ENCODE peak calls at places on chromosome 14, in eight cellular contexts. One of them, this sample, is unnamed.

GRCh38 chr14:69797573-69798338 is 715 bp upstream of the SLC10A1 start:
- DNase-seq in stimulated activated CD8-positive, alpha-beta memory T cell treated with anti-CD3 and anti-CD28 coated beads, Interleukin-15, amount 100 ng/mL, for 24 hours: no peak
- DNase-seq in NCI-H1092 treated with DMSO at 0.1 percent for 48 hours: no peak
- DNase-seq in Ammon's horn: no peak
- DNase-seq in HCEC 1CT: no peak
- DNase-seq in HepG2: no peak
- DNase-seq in heart right ventricle: no peak
- DNase-seq in NCI-H460: no peak
- DNase-seq in this sample: no peak

GRCh38 chr14:99125616-99126431 is 146.2 kb downstream of the BCL11B start:
- DNase-seq in stimulated activated CD8-positive, alpha-beta memory T cell treated with anti-CD3 and anti-CD28 coated beads, Interleukin-15, amount 100 ng/mL, for 24 hours: no peak
- DNase-seq in NCI-H1092 treated with DMSO at 0.1 percent for 48 hours: peak
- DNase-seq in Ammon's horn: no peak
- DNase-seq in HCEC 1CT: no peak
- DNase-seq in HepG2: peak
- DNase-seq in heart right ventricle: no peak
- DNase-seq in NCI-H460: no peak
- DNase-seq in this sample: no peak

GRCh38 chr14:53461823-53462222 is 308.7 kb upstream of the DDHD1 start:
- DNase-seq in stimulated activated CD8-positive, alpha-beta memory T cell treated with anti-CD3 and anti-CD28 coated beads, Interleukin-15, amount 100 ng/mL, for 24 hours: no peak
- DNase-seq in NCI-H1092 treated with DMSO at 0.1 percent for 48 hours: no peak
- DNase-seq in Ammon's horn: no peak
- DNase-seq in HCEC 1CT: no peak
- DNase-seq in HepG2: no peak
- DNase-seq in heart right ventricle: no peak
- DNase-seq in NCI-H460: no peak
- DNase-seq in this sample: no peak

GRCh38 chr14:26794731-26795130 is 196.9 kb upstream of the NOVA1 start:
- DNase-seq in stimulated activated CD8-positive, alpha-beta memory T cell treated with anti-CD3 and anti-CD28 coated beads, Interleukin-15, amount 100 ng/mL, for 24 hours: no peak
- DNase-seq in NCI-H1092 treated with DMSO at 0.1 percent for 48 hours: no peak
- DNase-seq in Ammon's horn: no peak
- DNase-seq in HCEC 1CT: peak
- DNase-seq in HepG2: no peak
- DNase-seq in heart right ventricle: no peak
- DNase-seq in NCI-H460: no peak
- DNase-seq in this sample: no peak

GRCh38 chr14:50795909-50796308 is 35.1 kb downstream of the NIN start:
- DNase-seq in stimulated activated CD8-positive, alpha-beta memory T cell treated with anti-CD3 and anti-CD28 coated beads, Interleukin-15, amount 100 ng/mL, for 24 hours: no peak
- DNase-seq in NCI-H1092 treated with DMSO at 0.1 percent for 48 hours: no peak
- DNase-seq in Ammon's horn: no peak
- DNase-seq in HCEC 1CT: no peak
- DNase-seq in HepG2: no peak
- DNase-seq in heart right ventricle: no peak
- DNase-seq in NCI-H460: no peak
- DNase-seq in this sample: no peak

GRCh38 chr14:105090493-105091334 is 25.5 kb upstream of the GPR132 start:
- DNase-seq in stimulated activated CD8-positive, alpha-beta memory T cell treated with anti-CD3 and anti-CD28 coated beads, Interleukin-15, amount 100 ng/mL, for 24 hours: peak
- DNase-seq in NCI-H1092 treated with DMSO at 0.1 percent for 48 hours: peak
- DNase-seq in Ammon's horn: peak
- DNase-seq in HCEC 1CT: peak
- DNase-seq in HepG2: peak
- DNase-seq in heart right ventricle: peak
- DNase-seq in NCI-H460: peak
- DNase-seq in this sample: no peak

GRCh38 chr14:103529383-103530365 is 678 bp downstream of the TRMT61A start:
- DNase-seq in stimulated activated CD8-positive, alpha-beta memory T cell treated with anti-CD3 and anti-CD28 coated beads, Interleukin-15, amount 100 ng/mL, for 24 hours: no peak
- DNase-seq in NCI-H1092 treated with DMSO at 0.1 percent for 48 hours: no peak
- DNase-seq in Ammon's horn: no peak
- DNase-seq in HCEC 1CT: no peak
- DNase-seq in HepG2: no peak
- DNase-seq in heart right ventricle: no peak
- DNase-seq in NCI-H460: no peak
- DNase-seq in this sample: no peak

GRCh38 chr14:25953532-25954144 is 644.2 kb downstream of the NOVA1 start:
- DNase-seq in stimulated activated CD8-positive, alpha-beta memory T cell treated with anti-CD3 and anti-CD28 coated beads, Interleukin-15, amount 100 ng/mL, for 24 hours: no peak
- DNase-seq in NCI-H1092 treated with DMSO at 0.1 percent for 48 hours: no peak
- DNase-seq in Ammon's horn: no peak
- DNase-seq in HCEC 1CT: no peak
- DNase-seq in HepG2: no peak
- DNase-seq in heart right ventricle: no peak
- DNase-seq in NCI-H460: no peak
- DNase-seq in this sample: no peak

GRCh38 chr14:97005908-97006307 is 208.7 kb downstream of the VRK1 start:
- DNase-seq in stimulated activated CD8-positive, alpha-beta memory T cell treated with anti-CD3 and anti-CD28 coated beads, Interleukin-15, amount 100 ng/mL, for 24 hours: no peak
- DNase-seq in NCI-H1092 treated with DMSO at 0.1 percent for 48 hours: no peak
- DNase-seq in Ammon's horn: no peak
- DNase-seq in HCEC 1CT: no peak
- DNase-seq in HepG2: no peak
- DNase-seq in heart right ventricle: no peak
- DNase-seq in NCI-H460: no peak
- DNase-seq in this sample: no peak

GRCh38 chr14:75340921-75341320 is 62.3 kb downstream of the FOS start:
- DNase-seq in stimulated activated CD8-positive, alpha-beta memory T cell treated with anti-CD3 and anti-CD28 coated beads, Interleukin-15, amount 100 ng/mL, for 24 hours: no peak
- DNase-seq in NCI-H1092 treated with DMSO at 0.1 percent for 48 hours: no peak
- DNase-seq in Ammon's horn: peak
- DNase-seq in HCEC 1CT: no peak
- DNase-seq in HepG2: no peak
- DNase-seq in heart right ventricle: peak
- DNase-seq in NCI-H460: no peak
- DNase-seq in this sample: no peak

GRCh38 chr14:76926521-76927251 is 100.5 kb downstream of the LRRC74A start:
- DNase-seq in stimulated activated CD8-positive, alpha-beta memory T cell treated with anti-CD3 and anti-CD28 coated beads, Interleukin-15, amount 100 ng/mL, for 24 hours: no peak
- DNase-seq in NCI-H1092 treated with DMSO at 0.1 percent for 48 hours: peak
- DNase-seq in Ammon's horn: peak
- DNase-seq in HCEC 1CT: peak
- DNase-seq in HepG2: no peak
- DNase-seq in heart right ventricle: peak
- DNase-seq in NCI-H460: no peak
- DNase-seq in this sample: no peak

GRCh38 chr14:70333289-70333688 is 26.2 kb downstream of the COX16 start:
- DNase-seq in stimulated activated CD8-positive, alpha-beta memory T cell treated with anti-CD3 and anti-CD28 coated beads, Interleukin-15, amount 100 ng/mL, for 24 hours: no peak
- DNase-seq in NCI-H1092 treated with DMSO at 0.1 percent for 48 hours: no peak
- DNase-seq in Ammon's horn: no peak
- DNase-seq in HCEC 1CT: no peak
- DNase-seq in HepG2: no peak
- DNase-seq in heart right ventricle: no peak
- DNase-seq in NCI-H460: no peak
- DNase-seq in this sample: no peak

GRCh38 chr14:73058923-73059311 is 583 bp downstream of the RBM25 start:
- DNase-seq in stimulated activated CD8-positive, alpha-beta memory T cell treated with anti-CD3 and anti-CD28 coated beads, Interleukin-15, amount 100 ng/mL, for 24 hours: no peak
- DNase-seq in NCI-H1092 treated with DMSO at 0.1 percent for 48 hours: peak
- DNase-seq in Ammon's horn: peak
- DNase-seq in HCEC 1CT: peak
- DNase-seq in HepG2: peak
- DNase-seq in heart right ventricle: no peak
- DNase-seq in NCI-H460: peak
- DNase-seq in this sample: no peak

GRCh38 chr14:36227802-36228201 is 51.3 kb upstream of the PTCSC3 start:
- DNase-seq in stimulated activated CD8-positive, alpha-beta memory T cell treated with anti-CD3 and anti-CD28 coated beads, Interleukin-15, amount 100 ng/mL, for 24 hours: no peak
- DNase-seq in NCI-H1092 treated with DMSO at 0.1 percent for 48 hours: no peak
- DNase-seq in Ammon's horn: no peak
- DNase-seq in HCEC 1CT: peak
- DNase-seq in HepG2: no peak
- DNase-seq in heart right ventricle: no peak
- DNase-seq in NCI-H460: no peak
- DNase-seq in this sample: no peak

GRCh38 chr14:35867280-35867629 is 41.1 kb downstream of the BRMS1L start:
- DNase-seq in stimulated activated CD8-positive, alpha-beta memory T cell treated with anti-CD3 and anti-CD28 coated beads, Interleukin-15, amount 100 ng/mL, for 24 hours: no peak
- DNase-seq in NCI-H1092 treated with DMSO at 0.1 percent for 48 hours: no peak
- DNase-seq in Ammon's horn: no peak
- DNase-seq in HCEC 1CT: peak
- DNase-seq in HepG2: no peak
- DNase-seq in heart right ventricle: no peak
- DNase-seq in NCI-H460: no peak
- DNase-seq in this sample: no peak

GRCh38 chr14:24817638-24818053 is 183.7 kb upstream of the GZMB start:
- DNase-seq in stimulated activated CD8-positive, alpha-beta memory T cell treated with anti-CD3 and anti-CD28 coated beads, Interleukin-15, amount 100 ng/mL, for 24 hours: no peak
- DNase-seq in NCI-H1092 treated with DMSO at 0.1 percent for 48 hours: peak
- DNase-seq in Ammon's horn: peak
- DNase-seq in HCEC 1CT: peak
- DNase-seq in HepG2: no peak
- DNase-seq in heart right ventricle: no peak
- DNase-seq in NCI-H460: peak
- DNase-seq in this sample: no peak

GRCh38 chr14:105486974-105487448 is 325 bp downstream of the CRIP1 start:
- DNase-seq in stimulated activated CD8-positive, alpha-beta memory T cell treated with anti-CD3 and anti-CD28 coated beads, Interleukin-15, amount 100 ng/mL, for 24 hours: no peak
- DNase-seq in NCI-H1092 treated with DMSO at 0.1 percent for 48 hours: no peak
- DNase-seq in Ammon's horn: no peak
- DNase-seq in HCEC 1CT: no peak
- DNase-seq in HepG2: no peak
- DNase-seq in heart right ventricle: peak
- DNase-seq in NCI-H460: peak
- DNase-seq in this sample: no peak

GRCh38 chr14:34120185-34120977 is 169.5 kb upstream of the EGLN3 start:
- DNase-seq in stimulated activated CD8-positive, alpha-beta memory T cell treated with anti-CD3 and anti-CD28 coated beads, Interleukin-15, amount 100 ng/mL, for 24 hours: no peak
- DNase-seq in NCI-H1092 treated with DMSO at 0.1 percent for 48 hours: no peak
- DNase-seq in Ammon's horn: no peak
- DNase-seq in HCEC 1CT: peak
- DNase-seq in HepG2: no peak
- DNase-seq in heart right ventricle: no peak
- DNase-seq in NCI-H460: no peak
- DNase-seq in this sample: no peak

GRCh38 chr14:90661881-90662280 is 154.3 kb downstream of the TTC7B start:
- DNase-seq in stimulated activated CD8-positive, alpha-beta memory T cell treated with anti-CD3 and anti-CD28 coated beads, Interleukin-15, amount 100 ng/mL, for 24 hours: no peak
- DNase-seq in NCI-H1092 treated with DMSO at 0.1 percent for 48 hours: no peak
- DNase-seq in Ammon's horn: no peak
- DNase-seq in HCEC 1CT: no peak
- DNase-seq in HepG2: no peak
- DNase-seq in heart right ventricle: no peak
- DNase-seq in NCI-H460: no peak
- DNase-seq in this sample: no peak

GRCh38 chr14:100341301-100342031 is 18.3 kb downstream of the SLC25A47 start:
- DNase-seq in stimulated activated CD8-positive, alpha-beta memory T cell treated with anti-CD3 and anti-CD28 coated beads, Interleukin-15, amount 100 ng/mL, for 24 hours: no peak
- DNase-seq in NCI-H1092 treated with DMSO at 0.1 percent for 48 hours: no peak
- DNase-seq in Ammon's horn: peak
- DNase-seq in HCEC 1CT: peak
- DNase-seq in HepG2: no peak
- DNase-seq in heart right ventricle: no peak
- DNase-seq in NCI-H460: no peak
- DNase-seq in this sample: no peak

This sample was measured in Panc1.